ENCODE peak calls at places on chromosome 7, in six cellular contexts. O is renal cortical epithelial cell; G is stimulated activated CD4-positive, alpha-beta T cell treated with anti-CD3 and anti-CD28 coated beads, Interleukin-2, amount 100 ng/mL, for 48 hours; V is HS-5; P is neural crest cell; E is activated CD8-positive, alpha-beta memory T cell treated with anti-CD3 and anti-CD28 coated beads for 48 hours. H is an unnamed sample.

GRCh38 chr7:107045195-107045960 is 873 bp downstream of the PRKAR2B start:
- DNase-seq in O (no peak), G (no peak), V (no peak), P (no peak), E (no peak), H (no peak)

GRCh38 chr7:74372511-74373111 is 81.1 kb upstream of the GTF2IRD1 start:
- DNase-seq in O (no peak), G (no peak), V (no peak), P (no peak), E (no peak), H (peak; percentile 20)

GRCh38 chr7:151179287-151179860 is 7.7 kb downstream of the ASB10 start:
- DNase-seq in O (no peak), G (no peak), V (no peak), P (no peak), E (no peak), H (no peak)

GRCh38 chr7:81162234-81162633 is 243.4 kb upstream of the SEMA3C start:
- DNase-seq in O (no peak), G (no peak), V (no peak), P (no peak), E (no peak), H (no peak)

GRCh38 chr7:98922392-98923107 is 44.2 kb downstream of the TRRAP start:
- DNase-seq in O (peak; percentile 16), G (no peak), V (no peak), P (no peak), E (no peak), H (peak; percentile 76)

GRCh38 chr7:134016223-134016941 is 110.8 kb upstream of the LRGUK start:
- DNase-seq in O (peak; percentile 34), G (peak; percentile 3), V (no peak), P (peak; percentile 46), E (no peak), H (peak; percentile 24)

GRCh38 chr7:29859491-29860180 is 53.3 kb downstream of the WIPF3 start:
- DNase-seq in O (no peak), G (no peak), V (no peak), P (no peak), E (no peak), H (no peak)

GRCh38 chr7:142585425-142585824 is 163.8 kb upstream of the PRSS1 start:
- DNase-seq in O (no peak), G (no peak), V (no peak), P (no peak), E (no peak), H (no peak)

GRCh38 chr7:130429019-130429418 is 11.8 kb downstream of the CEP41 start:
- DNase-seq in O (no peak), G (no peak), V (no peak), P (no peak), E (no peak), H (no peak)

GRCh38 chr7:157441023-157441399 is 104.2 kb downstream of the DNAJB6 start:
- DNase-seq in O (no peak), G (no peak), V (no peak), P (no peak), E (no peak), H (no peak)

GRCh38 chr7:7257899-7258692 is 75.8 kb downstream of the C1GALT1 start:
- DNase-seq in O (peak; percentile 94), G (no peak), V (no peak), P (no peak), E (no peak), H (no peak)

GRCh38 chr7:149775176-149775556 is 1.8 kb upstream of the ZNF467 start:
- DNase-seq in O (no peak), G (no peak), V (no peak), P (no peak), E (no peak), H (no peak)

GRCh38 chr7:105298439-105298894 is 90.3 kb downstream of the SRPK2 start:
- DNase-seq in O (no peak), G (no peak), V (no peak), P (no peak), E (no peak), H (no peak)

GRCh38 chr7:139543801-139544603 is 20.5 kb downstream of the CLEC2L start:
- DNase-seq in O (no peak), G (no peak), V (no peak), P (no peak), E (no peak), H (no peak)

GRCh38 chr7:134031835-134032617 is 95.1 kb upstream of the LRGUK start:
- DNase-seq in O (no peak), G (no peak), V (no peak), P (no peak), E (no peak), H (no peak)

GRCh38 chr7:665751-666453 is 60.6 kb upstream of the DNAAF5 start:
- DNase-seq in O (no peak), G (no peak), V (no peak), P (no peak), E (no peak), H (peak; percentile 28)

GRCh38 chr7:5528071-5528814 is 104.6 kb upstream of the TNRC18 start:
- DNase-seq in O (no peak), G (peak; percentile 25), V (no peak), P (no peak), E (no peak), H (no peak)

GRCh38 chr7:27994639-27995038 is 186.0 kb downstream of the JAZF1 start:
- DNase-seq in O (peak; percentile 62), G (no peak), V (peak; percentile 32), P (no peak), E (no peak), H (peak; percentile 53)

GRCh38 chr7:50156163-50156562 is 63.1 kb upstream of the ZPBP start:
- DNase-seq in O (no peak), G (no peak), V (no peak), P (no peak), E (no peak), H (no peak)

GRCh38 chr7:48042216-48042615 is 6.9 kb downstream of the C7orf57 start:
- DNase-seq in O (no peak), G (no peak), V (peak; percentile 32), P (no peak), E (no peak), H (no peak)

GRCh38 chr7:95213809-95214492 is 110.4 kb downstream of the PON1 start:
- DNase-seq in O (peak; percentile 71), G (no peak), V (no peak), P (no peak), E (no peak), H (peak; percentile 17)

GRCh38 chr7:29289156-29290021 is 94.8 kb downstream of the CHN2 start:
- DNase-seq in O (peak; percentile 59), G (no peak), V (no peak), P (no peak), E (no peak), H (no peak)

GRCh38 chr7:70770154-70770553 is 361.8 kb upstream of the GALNT17 start:
- DNase-seq in O (no peak), G (no peak), V (no peak), P (no peak), E (no peak), H (no peak)

GRCh38 chr7:98754041-98754479 is 115.8 kb downstream of the TMEM130 start:
- DNase-seq in O (no peak), G (no peak), V (no peak), P (no peak), E (no peak), H (no peak)

GRCh38 chr7:141674702-141675101 is 27.3 kb downstream of the DENND11 start:
- DNase-seq in O (no peak), G (no peak), V (no peak), P (peak; percentile 34), E (no peak), H (no peak)

GRCh38 chr7:129830949-129831348 is 121.8 kb downstream of the UBE2H start:
- DNase-seq in O (no peak), G (no peak), V (no peak), P (no peak), E (no peak), H (no peak)

GRCh38 chr7:117148971-117149370 is 173.9 kb downstream of the WNT2 start:
- DNase-seq in O (no peak), G (no peak), V (no peak), P (no peak), E (no peak), H (no peak)

GRCh38 chr7:132455306-132455705 is 121.0 kb downstream of the PLXNA4 start:
- DNase-seq in O (no peak), G (no peak), V (no peak), P (no peak), E (no peak), H (no peak)

GRCh38 chr7:144529269-144529926 is 125.9 kb upstream of the NOBOX start:
- DNase-seq in O (peak; percentile 71), G (no peak), V (no peak), P (no peak), E (no peak), H (no peak)

GRCh38 chr7:112510032-112510742 is 29.4 kb downstream of the LSMEM1 start:
- DNase-seq in O (peak; percentile 62), G (peak; percentile 5), V (peak; percentile 49), P (no peak), E (no peak), H (peak; percentile 49)

GRCh38 chr7:157905740-157906461 is 569.1 kb downstream of the DNAJB6 start:
- DNase-seq in O (no peak), G (no peak), V (no peak), P (no peak), E (no peak), H (no peak)

GRCh38 chr7:73904219-73905136 is 43.5 kb downstream of the TMEM270 start:
- DNase-seq in O (no peak), G (no peak), V (no peak), P (no peak), E (no peak), H (no peak)

GRCh38 chr7:50268990-50269389 is 35.5 kb upstream of the IKZF1 start:
- DNase-seq in O (no peak), G (no peak), V (no peak), P (no peak), E (no peak), H (no peak)

GRCh38 chr7:128699895-128700294 is 27.8 kb downstream of the GARIN1A start:
- DNase-seq in O (no peak), G (no peak), V (no peak), P (no peak), E (no peak), H (no peak)

GRCh38 chr7:42893341-42894242 is 18.3 kb downstream of the C7orf25 start:
- DNase-seq in O (no peak), G (no peak), V (no peak), P (no peak), E (no peak), H (no peak)

GRCh38 chr7:1668486-1668931 is 1.6 kb upstream of the ELFN1 start:
- DNase-seq in O (no peak), G (no peak), V (no peak), P (no peak), E (no peak), H (no peak)

GRCh38 chr7:92813390-92814024 is 22.9 kb downstream of the CDK6 start:
- DNase-seq in O (peak; percentile 57), G (no peak), V (no peak), P (no peak), E (no peak), H (peak; percentile 15)

GRCh38 chr7:38951213-38951612 is 26.5 kb upstream of the POU6F2 start:
- DNase-seq in O (no peak), G (no peak), V (no peak), P (no peak), E (no peak), H (no peak)

GRCh38 chr7:151271699-151272355 is 23.3 kb upstream of the SMARCD3 start:
- DNase-seq in O (peak; percentile 71), G (no peak), V (no peak), P (no peak), E (no peak), H (peak; percentile 88)